ENCODE peak calls at places on chromosomes 13 and 19, in seven cellular contexts. S is gastrocnemius medialis, D is T-helper 9 cell, Y is cardiac fibroblast, P is retina, M is heart left ventricle, V is T-cell. C is an unnamed sample.

GRCh38 chr13:74633734-74634133 is 499.5 kb upstream of the KLF12 start:
- DNase-seq in V (no peak), M (no peak), Y (no peak), D (no peak), P (no peak), S (no peak), C (no peak)

GRCh38 chr19:50431343-50432220 is 1.1 kb upstream of the MYBPC2 start:
- DNase-seq in Y (peak; percentile 72), S (peak; percentile 73), D (peak; percentile 87), P (peak; percentile 96), M (peak; percentile 91), V (peak; percentile 94), C (peak; percentile 61)

GRCh38 chr19:8662263-8662662 is 31.8 kb downstream of the NFILZ start:
- DNase-seq in Y (no peak), M (no peak), D (no peak), V (no peak), P (no peak), S (no peak), C (no peak)

GRCh38 chr19:12774588-12775555 is at the start of gene HOOK2:
- DNase-seq in P (no peak), V (no peak), S (peak; percentile 38), Y (no peak), D (no peak), M (peak; percentile 79), C (no peak)

GRCh38 chr19:54160182-54160811 is 776 bp upstream of the LENG1 start:
- DNase-seq in S (no peak), Y (peak; percentile 32), M (no peak), D (no peak), P (no peak), V (no peak), C (no peak)

GRCh38 chr19:55258476-55258827 is 365 bp downstream of the PPP6R1 start:
- DNase-seq in D (peak; percentile 39), M (no peak), P (no peak), S (no peak), Y (no peak), V (no peak), C (no peak)

GRCh38 chr13:54124700-54125099 is 1096.1 kb downstream of the OLFM4 start:
- DNase-seq in D (no peak), S (no peak), Y (no peak), M (no peak), V (no peak), P (no peak), C (no peak)

GRCh38 chr13:51432576-51432975 is 20.3 kb downstream of the INTS6 start:
- DNase-seq in M (no peak), P (no peak), Y (no peak), V (no peak), S (no peak), D (no peak), C (no peak)

GRCh38 chr19:12478234-12478941 is 6.2 kb downstream of the ZNF709 start:
- DNase-seq in M (no peak), V (no peak), S (no peak), D (no peak), P (no peak), Y (no peak), C (no peak)

GRCh38 chr19:1848399-1849131 is at the start of gene REXO1:
- DNase-seq in Y (peak; percentile 96), S (peak; percentile 85), M (peak; percentile 97), V (peak; percentile 99), P (peak; percentile 100), D (peak; percentile 100), C (peak; percentile 72)

GRCh38 chr13:34627905-34628682 is 314.0 kb upstream of the NBEA start:
- DNase-seq in M (no peak), D (no peak), V (no peak), Y (no peak), P (peak; percentile 29), S (no peak), C (no peak)

GRCh38 chr19:7637374-7638256 is 705 bp downstream of the STXBP2 start:
- DNase-seq in P (no peak), S (no peak), V (no peak), Y (peak; percentile 29), D (no peak), M (peak; percentile 79), C (no peak)

GRCh38 chr13:51673165-51673564 is 88.9 kb downstream of the WDFY2 start:
- DNase-seq in V (no peak), P (no peak), D (no peak), Y (peak; percentile 52), S (no peak), M (no peak), C (no peak)

GRCh38 chr13:48456546-48456945 is 43.6 kb upstream of the LPAR6 start:
- DNase-seq in V (no peak), D (no peak), M (no peak), S (no peak), P (no peak), Y (no peak), C (no peak)

GRCh38 chr13:33642374-33643065 is 175.4 kb upstream of the RFC3 start:
- DNase-seq in Y (peak; percentile 92), D (no peak), M (no peak), P (no peak), V (no peak), S (peak; percentile 52), C (no peak)